ENCODE peak calls at places on chromosomes 5 and 9, in six cellular contexts. X, Y, V, Q, J and I are unnamed samples.

GRCh38 chr9:93098236-93098946 is 2.4 kb downstream of the CARD19 start:
- DNase-seq in X (no peak), Q (no peak), Y (peak; percentile 72), J (no peak), V (peak; percentile 85), I (peak; percentile 74)

GRCh38 chr9:113488071-113488470 is 24.5 kb downstream of the RGS3 start:
- DNase-seq in Y (no peak), V (no peak), X (no peak), J (no peak), Q (no peak), I (no peak)

GRCh38 chr9:79221084-79221483 is 350.7 kb upstream of the TLE4 start:
- DNase-seq in Y (no peak), Q (no peak), X (no peak), J (no peak), V (no peak), I (no peak)

GRCh38 chr9:110327735-110328134 is 9.9 kb downstream of the TXNDC8 start:
- DNase-seq in Q (no peak), X (no peak), V (no peak), J (no peak), Y (no peak), I (no peak)

GRCh38 chr9:121741198-121741918 is 89.9 kb downstream of the DAB2IP start:
- DNase-seq in J (no peak), V (no peak), Q (no peak), X (no peak), Y (no peak), I (no peak)

GRCh38 chr5:93428868-93429267 is 152.2 kb downstream of the NR2F1-AS1 start:
- DNase-seq in Q (no peak), J (no peak), X (no peak), Y (no peak), V (no peak), I (no peak)

GRCh38 chr9:87872079-87872624 is 10.5 kb upstream of the SPATA31E1 start:
- DNase-seq in Y (no peak), Q (no peak), X (no peak), J (peak; percentile 37), V (no peak), I (no peak)

GRCh38 chr5:144549580-144549979 is 378.9 kb downstream of the KCTD16 start:
- DNase-seq in V (no peak), Y (peak; percentile 19), Q (no peak), J (no peak), X (no peak), I (peak; percentile 21)

GRCh38 chr9:31119882-31120481 is 1264.5 kb upstream of the ACO1 start:
- DNase-seq in Y (no peak), J (no peak), V (no peak), X (no peak), Q (peak; percentile 40), I (no peak)

GRCh38 chr5:58738336-58738735 is 155.5 kb downstream of the RAB3C start:
- DNase-seq in V (no peak), J (no peak), Y (no peak), X (no peak), Q (no peak), I (no peak)

GRCh38 chr5:163760498-163760897 is 255.1 kb downstream of the MAT2B start:
- DNase-seq in Y (no peak), J (no peak), Q (no peak), X (no peak), V (no peak), I (no peak)

GRCh38 chr9:128505414-128505765 is 871 bp downstream of the GLE1 start:
- DNase-seq in Q (no peak), Y (no peak), J (no peak), X (no peak), V (no peak), I (no peak)

GRCh38 chr5:134004626-134005414 is at the start of gene VDAC1:
- DNase-seq in Y (peak; percentile 72), V (peak; percentile 84), Q (peak; percentile 88), X (peak; percentile 82), J (peak; percentile 80), I (peak; percentile 78)
- TF ChIP-seq CTCF in Y (no peak), V (no peak), Q (no peak), X (no peak), J (no peak), I (no peak)

GRCh38 chr5:132467292-132467984 is 23.1 kb downstream of the IRF1 start:
- DNase-seq in Q (no peak), X (no peak), J (no peak), V (no peak), Y (no peak), I (no peak)

GRCh38 chr5:132465095-132465707 is 25.4 kb downstream of the IRF1 start:
- DNase-seq in V (no peak), Y (no peak), J (no peak), X (no peak), Q (no peak), I (peak; percentile 22)

GRCh38 chr5:132468665-132469379 is 21.8 kb downstream of the IRF1 start:
- DNase-seq in Q (no peak), Y (no peak), X (no peak), V (no peak), J (no peak), I (no peak)

GRCh38 chr5:132464155-132464939 is 26.2 kb downstream of the IRF1 start:
- DNase-seq in V (no peak), J (no peak), Y (no peak), X (no peak), Q (no peak), I (no peak)

DNA sequence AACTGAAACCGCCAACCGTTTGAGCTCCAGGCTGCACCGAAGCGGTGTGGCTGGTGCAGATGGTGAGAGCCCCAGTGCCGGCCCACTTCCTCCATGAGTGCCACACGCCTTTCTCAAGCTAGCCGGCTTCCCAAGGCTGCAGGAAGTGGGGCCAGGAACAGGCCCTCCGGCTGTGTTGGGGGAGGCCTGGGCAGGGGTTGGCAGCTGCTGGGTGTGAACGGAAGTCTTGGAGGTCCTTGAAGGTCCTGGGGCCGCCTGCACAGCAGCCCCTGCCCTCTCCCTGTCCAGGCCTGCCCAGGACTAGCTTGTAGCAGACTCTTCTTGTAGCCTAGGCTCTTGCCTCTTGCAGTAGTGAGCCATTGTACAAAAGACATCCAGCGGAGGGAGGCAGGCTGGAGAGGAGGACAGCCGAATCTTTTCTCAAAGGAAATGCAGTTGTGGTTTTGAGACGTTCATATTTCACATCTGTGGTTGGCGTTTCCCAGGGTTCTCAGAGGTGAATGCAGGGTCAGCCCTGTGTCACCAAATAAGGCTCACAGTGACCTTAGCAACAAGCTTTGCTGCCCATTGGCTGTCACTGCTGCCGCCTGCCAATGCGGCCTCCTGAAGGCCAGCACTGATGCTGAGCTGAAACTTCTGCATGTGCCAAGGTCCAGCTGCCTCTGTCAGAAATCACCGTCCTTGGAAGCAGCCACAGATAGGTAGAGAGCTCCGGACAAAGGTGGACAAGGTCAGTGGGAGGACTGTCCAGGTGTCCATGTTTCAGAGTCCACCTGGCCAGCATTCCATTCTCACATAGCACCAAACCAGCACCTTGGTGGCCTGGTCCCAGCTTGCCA is 23.9 kb downstream of the IRF1 start:
- DNase-seq in X (no peak), Q (no peak), V (no peak), Y (no peak), J (no peak), I (no peak)
- TF ChIP-seq CTCF in X (no peak), Q (no peak), V (no peak), Y (no peak), J (no peak), I (no peak)

GRCh38 chr5:108084105-108084504 is 297.8 kb downstream of the FBXL17 start:
- DNase-seq in X (no peak), Q (no peak), V (no peak), Y (no peak), J (no peak), I (no peak)

GRCh38 chr5:108081707-108082106 is 300.2 kb downstream of the FBXL17 start:
- DNase-seq in V (no peak), Y (no peak), J (no peak), X (no peak), Q (no peak), I (no peak)

GRCh38 chr5:108078882-108079281 is 303.0 kb downstream of the FBXL17 start:
- DNase-seq in J (no peak), Q (no peak), Y (no peak), X (no peak), V (no peak), I (no peak)

GRCh38 chr5:108078345-108078744 is 303.6 kb downstream of the FBXL17 start:
- DNase-seq in Y (no peak), X (no peak), J (no peak), V (no peak), Q (no peak), I (no peak)

DNA sequence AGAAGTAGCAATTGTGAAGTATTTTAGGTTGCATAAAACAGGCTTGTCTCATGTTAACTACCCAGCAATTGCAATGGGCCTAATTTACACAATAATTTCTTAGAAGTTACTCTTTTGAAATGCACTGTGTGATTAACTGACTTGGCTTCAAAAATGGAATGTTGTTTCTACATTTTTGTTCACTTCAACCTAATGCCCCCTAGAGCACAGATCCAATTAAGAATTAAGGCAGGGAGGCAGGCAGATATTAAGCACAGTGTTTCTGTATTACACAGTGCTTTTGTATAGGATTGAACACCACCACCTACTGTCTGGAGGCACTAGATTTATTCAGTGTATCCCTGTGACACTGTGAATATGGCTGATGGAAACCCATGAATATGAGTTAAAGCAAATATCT is 302.1 kb downstream of the FBXL17 start:
- DNase-seq in Y (no peak), X (no peak), Q (no peak), V (no peak), J (no peak), I (no peak)
- TF ChIP-seq CTCF in Y (no peak), X (no peak), Q (no peak), V (no peak), J (no peak), I (no peak)

GRCh38 chr9:124855566-124855943 is 2.3 kb downstream of the WDR38 start:
- DNase-seq in Y (no peak), Q (no peak), X (no peak), V (no peak), J (no peak), I (no peak)

GRCh38 chr9:124854822-124855221 is 1.6 kb downstream of the WDR38 start:
- DNase-seq in Y (no peak), V (no peak), J (no peak), X (no peak), Q (no peak), I (no peak)

GRCh38 chr9:124854161-124854560 is 901 bp downstream of the WDR38 start:
- DNase-seq in Q (no peak), V (no peak), Y (no peak), X (no peak), J (no peak), I (no peak)

GRCh38 chr9:124857533-124858162 is 4.1 kb downstream of the RPL35 start:
- DNase-seq in Y (no peak), V (no peak), Q (no peak), J (no peak), X (no peak), I (no peak)

DNA sequence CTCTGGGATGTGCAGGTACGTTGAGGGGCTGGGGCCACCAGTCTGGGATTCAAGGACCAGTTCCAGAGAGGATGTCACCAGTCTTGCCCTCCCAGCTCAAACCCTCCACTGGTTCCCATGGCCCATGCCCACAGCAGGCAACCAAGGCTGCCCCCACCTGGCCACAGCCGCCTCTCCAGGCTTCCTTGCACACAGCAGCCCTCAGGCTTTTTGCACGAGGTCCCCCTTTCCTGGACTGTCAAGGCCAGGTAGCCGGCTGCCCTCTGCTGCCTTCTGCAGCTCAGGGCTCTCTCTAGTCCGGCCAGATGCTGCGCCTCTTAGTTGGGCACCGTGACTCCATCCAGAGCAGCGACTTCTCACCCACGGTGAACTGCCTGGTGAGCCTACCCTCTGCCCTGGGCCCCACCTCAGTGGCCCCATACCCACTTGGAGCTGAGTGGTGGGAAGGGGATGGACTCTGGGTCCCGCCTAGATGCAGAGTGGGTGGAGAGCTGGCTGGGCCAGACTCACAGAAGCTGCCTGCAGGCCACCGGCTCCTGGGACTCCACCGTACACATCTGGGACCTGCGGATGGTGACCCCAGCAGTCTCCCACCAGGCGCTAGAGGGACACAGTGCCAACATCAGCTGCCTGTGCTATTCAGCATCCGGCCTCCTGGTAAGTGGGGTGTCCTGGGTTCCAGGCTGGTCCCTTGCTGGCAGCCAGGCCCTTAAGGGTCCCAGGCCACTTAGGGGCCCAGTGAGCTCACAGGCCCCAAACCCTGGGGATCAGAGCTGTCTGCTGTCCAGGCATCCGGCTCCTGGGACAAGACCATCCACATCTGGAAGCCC is 2.9 kb downstream of the WDR38 start:
- DNase-seq in Q (peak; percentile 68), Y (no peak), V (no peak), X (peak; percentile 50), J (no peak), I (no peak)
- TF ChIP-seq CTCF in Q (peak; percentile 49), Y (no peak), V (no peak), X (no peak), J (no peak), I (no peak)